ENCODE peak calls at places on chromosome 6, in ten cellular contexts. F, C, U, Z, J, I, N, W, Y and O are unnamed samples. For H3K27me3, the result is how much of the 10 kb centered on the place peaks cover.

GRCh38 chr6:71287038-71287437 is 1.6 kb upstream of the OGFRL1 start:
- DNase-seq in F (peak), C (no peak), U (no peak), Z (no peak), J (no peak), I (no peak), N (peak), W (no peak), Y (no peak), O (no peak)

GRCh38 chr6:124854338-124854922 is 107.8 kb upstream of the RNF217 start:
- DNase-seq in F (no peak), C (no peak), U (no peak), Z (no peak), J (no peak), I (no peak), N (no peak), W (no peak), Y (no peak), O (no peak)

GRCh38 chr6:79466222-79466834 is 70.9 kb downstream of the LCA5 start:
- DNase-seq in F (no peak), C (no peak), U (no peak), Z (peak), J (no peak), I (no peak), N (no peak), W (no peak), Y (no peak), O (no peak)

GRCh38 chr6:134111062-134111677 is 58.7 kb upstream of the SLC2A12 start:
- DNase-seq in F (peak), C (peak), U (no peak), Z (peak), J (no peak), I (no peak), N (peak), W (no peak), Y (peak), O (no peak)

GRCh38 chr6:135812085-135812526 is 39.4 kb upstream of the PDE7B start:
- DNase-seq in F (no peak), C (no peak), U (no peak), Z (no peak), J (no peak), I (no peak), N (no peak), W (no peak), Y (no peak), O (no peak)

GRCh38 chr6:158366363-158366762 is 54.1 kb downstream of the TULP4 start:
- DNase-seq in F (peak), C (no peak), U (no peak), Z (no peak), J (no peak), I (no peak), N (no peak), W (no peak), Y (no peak), O (no peak)

GRCh38 chr6:105546748-105547147 is 143.9 kb upstream of the PREP start:
- DNase-seq in F (no peak), C (no peak), U (no peak), Z (no peak), J (no peak), I (no peak), N (no peak), W (no peak), Y (no peak), O (no peak)

GRCh38 chr6:109526905-109527628 is 44.0 kb upstream of the ZBTB24 start:
- DNase-seq in F (peak), C (peak), U (no peak), Z (peak), J (no peak), I (no peak), N (peak), W (no peak), Y (peak), O (no peak)

GRCh38 chr6:154276810-154277577 is 79.6 kb downstream of the IPCEF1 start:
- DNase-seq in F (no peak), C (no peak), U (no peak), Z (peak), J (no peak), I (no peak), N (peak), W (no peak), Y (no peak), O (no peak)

GRCh38 chr6:76230711-76231110 is 158.2 kb upstream of the IMPG1 start:
- DNase-seq in F (peak), C (peak), U (no peak), Z (peak), J (no peak), I (no peak), N (no peak), W (no peak), Y (no peak), O (no peak)

GRCh38 chr6:160030103-160030502 is 61.2 kb downstream of the IGF2R start:
- DNase-seq in F (no peak), C (peak), U (peak), Z (peak), J (peak), I (no peak), N (peak), W (peak), Y (no peak), O (no peak)

GRCh38 chr6:110537208-110538123 is 61.1 kb upstream of the SLC22A16 start:
- DNase-seq in F (no peak), C (no peak), U (no peak), Z (peak), J (no peak), I (no peak), N (peak), W (no peak), Y (no peak), O (no peak)

GRCh38 chr6:88983532-88983931 is 20.1 kb upstream of the RNGTT start:
- DNase-seq in F (peak), C (peak), U (no peak), Z (peak), J (no peak), I (no peak), N (peak), W (no peak), Y (no peak), O (no peak)

GRCh38 chr6:6918216-6918983 is 189.4 kb upstream of the RREB1 start:
- DNase-seq in F (peak), C (no peak), U (no peak), Z (no peak), J (no peak), I (no peak), N (no peak), W (no peak), Y (peak), O (no peak)

GRCh38 chr6:155883334-155883731 is 427.7 kb upstream of the NOX3 start:
- DNase-seq in F (no peak), C (no peak), U (no peak), Z (no peak), J (no peak), I (no peak), N (no peak), W (no peak), Y (no peak), O (no peak)

GRCh38 chr6:90219168-90219985 is 77.3 kb downstream of the BACH2 start:
- DNase-seq in F (no peak), C (peak), U (no peak), Z (peak), J (no peak), I (no peak), N (peak), W (peak), Y (no peak), O (no peak)
- H3K27ac ChIP-seq in F (no peak), C (peak), U (peak), Z (peak), J (peak), I (peak), N (no peak), W (peak), Y (peak), O (peak)

GRCh38 chr6:146602526-146602925 is 3.8 kb downstream of the ADGB start:
- DNase-seq in F (no peak), C (no peak), U (no peak), Z (peak), J (no peak), I (no peak), N (no peak), W (no peak), Y (no peak), O (no peak)
- H3K27me3 ChIP-seq in F (under half), C (under half), U (under half), Z (under half), J (under half), I (under half), N (under half), W (under half), Y (under half), O (under half)

GRCh38 chr6:39818695-39819094 is 26.5 kb downstream of the DAAM2 start:
- DNase-seq in F (no peak), C (no peak), U (no peak), Z (no peak), J (no peak), I (no peak), N (no peak), W (no peak), Y (no peak), O (no peak)
- H3K27ac ChIP-seq in F (no peak), C (no peak), U (peak), Z (no peak), J (no peak), I (no peak), N (no peak), W (peak), Y (no peak), O (peak)

GRCh38 chr6:12408752-12409151 is 118.6 kb downstream of the EDN1 start:
- DNase-seq in F (no peak), C (no peak), U (no peak), Z (no peak), J (no peak), I (no peak), N (no peak), W (no peak), Y (no peak), O (no peak)
- H3K27me3 ChIP-seq in F (under half), C (under half), U (under half), Z (under half), J (under half), I (under half), N (under half), W (under half), Y (under half), O (under half)

GRCh38 chr6:31265926-31266325 is 6.0 kb downstream of the HLA-C start:
- DNase-seq in F (no peak), C (no peak), U (no peak), Z (no peak), J (no peak), I (no peak), N (no peak), W (no peak), Y (no peak), O (no peak)

GRCh38 chr6:31267504-31268371 is 4.2 kb downstream of the HLA-C start:
- DNase-seq in F (no peak), C (no peak), U (no peak), Z (no peak), J (no peak), I (peak), N (peak), W (no peak), Y (no peak), O (no peak)

GRCh38 chr6:31271641-31272357 is at the start of gene HLA-C:
- DNase-seq in F (peak), C (peak), U (peak), Z (peak), J (peak), I (peak), N (peak), W (peak), Y (peak), O (peak)

GRCh38 chr6:31270788-31271640 is 878 bp downstream of the HLA-C start:
- DNase-seq in F (peak), C (peak), U (peak), Z (peak), J (peak), I (peak), N (peak), W (peak), Y (peak), O (peak)

DNA sequence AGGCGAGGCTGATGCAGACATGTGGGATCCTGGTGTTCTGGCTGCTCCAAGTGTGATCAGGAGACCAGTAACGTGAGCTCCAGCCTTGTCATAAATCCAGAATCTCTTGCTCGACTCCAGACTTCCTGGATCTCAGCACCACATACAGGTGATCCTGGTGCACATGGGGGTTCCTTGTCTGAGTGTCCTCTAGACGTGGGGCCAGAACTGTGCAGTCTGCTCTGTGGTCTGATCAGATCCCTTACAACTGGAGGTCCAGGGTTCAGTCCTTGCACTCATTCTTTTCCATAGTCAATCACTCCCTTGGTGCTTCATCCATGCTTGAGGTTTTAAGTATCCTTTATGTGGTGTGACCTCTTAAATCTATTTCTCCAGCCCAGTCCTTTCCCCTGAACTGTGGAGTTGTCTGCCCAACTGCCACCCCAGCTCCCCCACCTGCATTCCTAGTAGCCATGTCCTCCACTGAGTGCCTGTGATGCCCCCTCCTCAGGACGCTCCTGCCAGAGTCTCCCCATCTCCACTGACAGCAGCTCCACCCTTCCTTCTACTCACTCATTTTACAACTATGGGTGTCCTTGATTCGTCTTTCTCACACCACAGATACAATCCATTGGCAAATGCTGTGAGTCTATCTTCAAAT is 5.1 kb downstream of the HLA-C start:
- DNase-seq in F (no peak), C (no peak), U (no peak), Z (no peak), J (no peak), I (no peak), N (peak), W (no peak), Y (no peak), O (no peak)
- H3K27ac ChIP-seq in F (no peak), C (no peak), U (no peak), Z (no peak), J (no peak), I (no peak), N (no peak), W (no peak), Y (no peak), O (no peak)

DNA sequence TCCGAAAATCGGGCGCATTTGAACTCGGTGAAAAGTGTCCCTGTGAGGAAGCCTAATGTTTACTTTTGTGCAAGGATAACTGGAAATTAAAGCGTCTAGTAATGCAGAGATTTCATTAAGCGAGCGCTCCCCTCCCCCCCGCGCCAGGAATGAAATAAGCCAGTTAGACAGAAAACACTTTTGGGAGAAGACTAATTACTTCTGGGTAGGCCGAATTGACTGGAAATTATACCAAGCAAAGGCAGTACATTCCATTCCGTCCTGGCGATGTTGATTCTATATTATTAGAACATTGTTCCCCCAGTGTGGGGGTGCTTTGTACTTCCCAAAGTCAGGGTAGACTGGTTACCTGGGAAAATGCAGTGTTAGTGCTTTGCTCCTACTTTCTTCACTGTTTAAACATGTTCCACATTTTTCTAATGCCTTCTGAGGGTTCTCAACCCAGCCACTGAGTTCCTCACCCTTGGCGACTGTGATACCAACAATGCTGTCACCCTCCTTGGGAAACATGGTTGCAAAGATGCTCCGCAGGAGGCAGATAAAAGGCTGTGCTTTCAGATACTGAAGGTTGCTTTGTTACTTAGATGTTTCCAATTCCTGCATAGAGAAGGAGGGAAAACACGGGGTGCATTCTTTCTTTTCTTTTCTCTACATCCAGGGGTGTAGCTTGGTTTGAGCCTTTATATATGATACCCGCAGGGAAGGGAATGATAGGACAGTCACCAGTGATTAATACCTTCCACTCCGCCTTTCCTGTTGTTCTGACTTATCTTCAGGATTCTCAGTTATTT is 2.6 kb downstream of the GJA1 start:
- DNase-seq in F (no peak), C (peak), U (no peak), Z (peak), J (no peak), I (no peak), N (peak), W (no peak), Y (no peak), O (no peak)
- H3K27me3 ChIP-seq in F (under half), C (under half), U (under half), Z (under half), J (under half), I (under half), N (under half), W (under half), Y (under half), O (under half)

GRCh38 chr6:85676086-85676729 is 33.5 kb upstream of the SYNCRIP start:
- DNase-seq in F (no peak), C (no peak), U (no peak), Z (no peak), J (no peak), I (no peak), N (no peak), W (no peak), Y (no peak), O (no peak)
- H3K27ac ChIP-seq in F (peak), C (no peak), U (no peak), Z (no peak), J (peak), I (peak), N (peak), W (peak), Y (peak), O (peak)

GRCh38 chr6:41236276-41236675 is 8.1 kb downstream of the TREML4 start:
- DNase-seq in F (no peak), C (no peak), U (no peak), Z (no peak), J (no peak), I (no peak), N (no peak), W (no peak), Y (no peak), O (no peak)
- H3K27me3 ChIP-seq in F (under half), C (under half), U (under half), Z (under half), J (under half), I (under half), N (under half), W (under half), Y (under half), O (under half)

GRCh38 chr6:16511048-16511660 is 250.1 kb downstream of the ATXN1 start:
- DNase-seq in F (no peak), C (no peak), U (no peak), Z (peak), J (no peak), I (no peak), N (peak), W (no peak), Y (no peak), O (no peak)
- H3K27ac ChIP-seq in F (no peak), C (no peak), U (no peak), Z (no peak), J (no peak), I (no peak), N (no peak), W (peak), Y (no peak), O (no peak)

GRCh38 chr6:21947751-21948386 is 349.0 kb downstream of the PRL start:
- DNase-seq in F (no peak), C (no peak), U (no peak), Z (peak), J (no peak), I (no peak), N (no peak), W (no peak), Y (no peak), O (no peak)
- H3K27me3 ChIP-seq in F (under half), C (under half), U (under half), Z (under half), J (under half), I (under half), N (under half), W (under half), Y (under half), O (under half)